ENCODE peak calls at places on chromosomes 16 and 17, in four cellular contexts. One of them, this sample, is unnamed. For H3K4me1, the result is how much of the 10 kb centered on the place peaks cover.

GRCh38 chr16:57764341-57765159 is 29.0 kb downstream of the KATNB1 start:
- DNase-seq in stomach: no peak
- DNase-seq in mucosa of descending colon: no peak
- DNase-seq in thoracic aorta: no peak
- DNase-seq in this sample: peak

GRCh38 chr17:42518755-42519545 is 17.1 kb upstream of the NAGLU start:
- DNase-seq in thoracic aorta: no peak
- DNase-seq in mucosa of descending colon: peak
- DNase-seq in stomach: peak
- DNase-seq in this sample: no peak

GRCh38 chr17:43169561-43170139 is 1.4 kb upstream of the NBR1 start:
- DNase-seq in mucosa of descending colon: no peak
- DNase-seq in stomach: peak
- DNase-seq in thoracic aorta: no peak
- DNase-seq in this sample: peak

GRCh38 chr17:21263351-21263750 is 10.1 kb upstream of the NATD1 start:
- DNase-seq in stomach: no peak
- DNase-seq in mucosa of descending colon: no peak
- DNase-seq in thoracic aorta: no peak
- DNase-seq in this sample: no peak

GRCh38 chr17:61399131-61400057 is at the start of gene TBX2:
- DNase-seq in thoracic aorta: peak
- DNase-seq in mucosa of descending colon: peak
- DNase-seq in stomach: peak
- DNase-seq in this sample: peak

GRCh38 chr16:14109782-14110727 is 38.9 kb downstream of the MRTFB start:
- DNase-seq in mucosa of descending colon: no peak
- DNase-seq in thoracic aorta: no peak
- DNase-seq in stomach: no peak
- DNase-seq in this sample: no peak

GRCh38 chr17:57666198-57666870 is 78.8 kb downstream of the CCDC182 start:
- DNase-seq in mucosa of descending colon: no peak
- DNase-seq in stomach: no peak
- DNase-seq in thoracic aorta: no peak
- DNase-seq in this sample: no peak

GRCh38 chr16:47774661-47775060 is 313.5 kb downstream of the PHKB start:
- DNase-seq in stomach: peak
- DNase-seq in mucosa of descending colon: peak
- DNase-seq in thoracic aorta: no peak
- DNase-seq in this sample: no peak

GRCh38 chr17:83109793-83110645 is 30.6 kb downstream of the METRNL start:
- DNase-seq in stomach: peak
- DNase-seq in thoracic aorta: peak
- DNase-seq in mucosa of descending colon: peak
- DNase-seq in this sample: peak

GRCh38 chr16:83393196-83393981 is 414.4 kb upstream of the HSBP1 start:
- DNase-seq in thoracic aorta: peak
- DNase-seq in stomach: no peak
- DNase-seq in mucosa of descending colon: no peak
- DNase-seq in this sample: no peak

GRCh38 chr16:867421-868385 is 67.2 kb upstream of the GNG13 start:
- DNase-seq in thoracic aorta: no peak
- DNase-seq in mucosa of descending colon: no peak
- DNase-seq in stomach: no peak
- DNase-seq in this sample: peak

GRCh38 chr16:57635266-57636097 is 7.1 kb downstream of the ADGRG1 start:
- DNase-seq in stomach: peak
- DNase-seq in thoracic aorta: no peak
- DNase-seq in mucosa of descending colon: peak
- DNase-seq in this sample: no peak

GRCh38 chr17:64008830-64009229 is 10.7 kb downstream of the PRR29 start:
- DNase-seq in thoracic aorta: no peak
- DNase-seq in mucosa of descending colon: no peak
- DNase-seq in stomach: no peak
- DNase-seq in this sample: no peak

GRCh38 chr17:50182783-50183438 is 17.1 kb downstream of the SGCA start:
- DNase-seq in stomach: no peak
- DNase-seq in mucosa of descending colon: no peak
- DNase-seq in thoracic aorta: no peak
- DNase-seq in this sample: no peak

GRCh38 chr17:50185724-50186545 is 15.5 kb downstream of the COL1A1 start:
- DNase-seq in thoracic aorta: no peak
- DNase-seq in stomach: no peak
- DNase-seq in mucosa of descending colon: no peak
- DNase-seq in this sample: no peak

GRCh38 chr17:50183439-50184001 is 17.7 kb downstream of the SGCA start:
- DNase-seq in stomach: no peak
- DNase-seq in thoracic aorta: no peak
- DNase-seq in mucosa of descending colon: no peak
- DNase-seq in this sample: no peak

GRCh38 chr17:50184611-50185398 is 16.6 kb downstream of the COL1A1 start:
- DNase-seq in mucosa of descending colon: no peak
- DNase-seq in thoracic aorta: peak
- DNase-seq in stomach: no peak
- DNase-seq in this sample: peak

GRCh38 chr17:50184057-50184456 is 17.4 kb downstream of the COL1A1 start:
- DNase-seq in stomach: no peak
- DNase-seq in thoracic aorta: no peak
- DNase-seq in mucosa of descending colon: no peak
- DNase-seq in this sample: no peak
- TF ChIP-seq CTCF in stomach: no peak
- TF ChIP-seq CTCF in thoracic aorta: peak
- TF ChIP-seq CTCF in mucosa of descending colon: no peak
- TF ChIP-seq CTCF in this sample: no peak

GRCh38 chr17:4032738-4033137 is 68.5 kb upstream of the ATP2A3 start:
- DNase-seq in stomach: no peak
- DNase-seq in thoracic aorta: no peak
- DNase-seq in mucosa of descending colon: no peak
- DNase-seq in this sample: no peak

GRCh38 chr17:4033751-4034251 is 69.6 kb upstream of the ATP2A3 start:
- DNase-seq in stomach: no peak
- DNase-seq in mucosa of descending colon: no peak
- DNase-seq in thoracic aorta: no peak
- DNase-seq in this sample: no peak

GRCh38 chr17:4032245-4032644 is 68.0 kb upstream of the ATP2A3 start:
- DNase-seq in stomach: no peak
- DNase-seq in thoracic aorta: no peak
- DNase-seq in mucosa of descending colon: no peak
- DNase-seq in this sample: no peak

GRCh38 chr17:4038076-4038475 is 73.8 kb upstream of the ATP2A3 start:
- DNase-seq in mucosa of descending colon: no peak
- DNase-seq in stomach: no peak
- DNase-seq in thoracic aorta: no peak
- DNase-seq in this sample: no peak

DNA sequence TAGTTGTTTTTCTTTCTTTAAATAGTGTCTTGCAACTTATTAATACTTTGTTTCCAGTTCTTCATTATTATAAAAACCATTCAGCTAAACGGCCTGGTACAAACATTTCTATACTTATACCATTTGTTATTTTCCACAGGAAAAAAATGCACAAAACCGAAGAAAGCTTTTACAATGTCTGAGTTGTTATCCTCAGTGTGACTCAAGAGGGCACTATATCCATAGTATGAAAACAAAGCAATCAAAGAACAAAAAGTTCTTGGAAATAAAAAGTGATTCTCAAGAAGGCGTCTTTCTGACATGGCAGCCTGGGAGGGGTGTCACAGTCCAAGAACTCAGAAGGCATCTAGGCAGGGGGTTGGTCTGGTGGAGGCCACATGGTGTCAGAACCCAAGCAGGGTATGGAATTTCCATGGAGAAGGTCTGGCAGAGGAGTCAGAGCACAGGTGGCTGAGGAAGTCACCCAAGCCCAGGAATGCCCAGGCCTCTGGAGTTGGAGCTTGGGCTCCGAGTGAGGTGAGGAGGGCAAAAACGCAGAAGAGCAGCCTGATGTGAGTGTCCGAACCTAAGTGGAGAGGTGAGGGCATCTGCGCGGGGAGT is 70.9 kb upstream of the ATP2A3 start:
- DNase-seq in thoracic aorta: no peak
- DNase-seq in mucosa of descending colon: no peak
- DNase-seq in stomach: no peak
- DNase-seq in this sample: no peak
- H3K4me1 ChIP-seq in thoracic aorta: under half
- H3K4me1 ChIP-seq in mucosa of descending colon: under half
- H3K4me1 ChIP-seq in stomach: under half
- H3K4me1 ChIP-seq in this sample: under half

GRCh38 chr17:44266402-44267164 is 1.4 kb downstream of the SLC4A1 start:
- DNase-seq in mucosa of descending colon: no peak
- DNase-seq in stomach: no peak
- DNase-seq in thoracic aorta: no peak
- DNase-seq in this sample: no peak
- TF ChIP-seq CTCF in mucosa of descending colon: no peak
- TF ChIP-seq CTCF in stomach: no peak
- TF ChIP-seq CTCF in thoracic aorta: no peak
- TF ChIP-seq CTCF in this sample: no peak

GRCh38 chr17:50141750-50142119 is 8.7 kb downstream of the PPP1R9B start:
- DNase-seq in stomach: no peak
- DNase-seq in mucosa of descending colon: no peak
- DNase-seq in thoracic aorta: no peak
- DNase-seq in this sample: no peak
- H3K4me1 ChIP-seq in stomach: under half
- H3K4me1 ChIP-seq in mucosa of descending colon: under half
- H3K4me1 ChIP-seq in thoracic aorta: under half
- H3K4me1 ChIP-seq in this sample: half or more

GRCh38 chr16:1932050-1933028 is 10.7 kb downstream of the MSRB1 start:
- DNase-seq in thoracic aorta: no peak
- DNase-seq in stomach: peak
- DNase-seq in mucosa of descending colon: peak
- DNase-seq in this sample: no peak
- TF ChIP-seq CTCF in thoracic aorta: no peak
- TF ChIP-seq CTCF in stomach: peak
- TF ChIP-seq CTCF in mucosa of descending colon: no peak
- TF ChIP-seq CTCF in this sample: no peak

DNA sequence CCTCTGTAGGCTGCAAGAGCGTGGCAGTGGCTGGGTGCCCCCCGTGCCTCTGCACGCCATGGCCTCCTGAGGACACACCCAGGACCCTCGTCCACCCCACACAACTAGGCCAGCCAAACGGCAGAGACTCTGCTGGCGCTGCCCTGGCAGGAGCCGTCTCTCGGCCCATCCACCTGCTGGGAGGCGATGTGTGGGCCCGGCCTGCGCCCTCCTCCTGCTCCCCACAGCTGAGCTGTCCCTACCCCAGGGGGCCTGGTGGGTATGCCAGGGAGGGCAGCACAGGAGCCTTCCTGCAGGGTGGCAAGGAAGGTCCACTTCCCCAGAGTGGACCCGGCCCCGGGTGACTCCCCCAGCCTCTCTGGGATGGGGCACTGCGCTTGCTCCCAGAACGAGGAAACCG is 7.0 kb downstream of the RNF166 start:
- DNase-seq in mucosa of descending colon: no peak
- DNase-seq in stomach: no peak
- DNase-seq in thoracic aorta: no peak
- DNase-seq in this sample: no peak
- H3K4me1 ChIP-seq in mucosa of descending colon: under half
- H3K4me1 ChIP-seq in stomach: under half
- H3K4me1 ChIP-seq in thoracic aorta: under half
- H3K4me1 ChIP-seq in this sample: half or more

DNA sequence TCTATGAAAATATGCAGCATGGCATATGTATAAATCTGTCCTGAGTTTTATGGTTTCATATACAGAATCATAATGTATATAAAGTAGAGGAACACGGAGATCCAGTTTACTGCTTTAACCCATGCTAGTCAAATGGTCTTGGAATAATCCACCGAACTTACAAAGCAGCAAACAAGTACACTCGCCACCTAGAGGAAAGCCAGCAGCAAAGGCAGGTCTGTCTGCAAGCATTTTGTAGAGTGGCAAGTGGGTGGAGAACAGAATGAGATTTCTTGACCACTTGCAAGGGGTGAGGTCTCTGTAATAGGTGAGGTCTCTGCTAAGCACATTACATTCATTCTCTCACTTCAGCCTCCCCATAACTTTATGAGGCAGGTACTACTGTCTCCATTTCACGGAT is 308.3 kb downstream of the CA10 start:
- DNase-seq in stomach: no peak
- DNase-seq in mucosa of descending colon: no peak
- DNase-seq in thoracic aorta: no peak
- DNase-seq in this sample: no peak
- TF ChIP-seq CTCF in stomach: no peak
- TF ChIP-seq CTCF in mucosa of descending colon: no peak
- TF ChIP-seq CTCF in thoracic aorta: no peak
- TF ChIP-seq CTCF in this sample: no peak

DNA sequence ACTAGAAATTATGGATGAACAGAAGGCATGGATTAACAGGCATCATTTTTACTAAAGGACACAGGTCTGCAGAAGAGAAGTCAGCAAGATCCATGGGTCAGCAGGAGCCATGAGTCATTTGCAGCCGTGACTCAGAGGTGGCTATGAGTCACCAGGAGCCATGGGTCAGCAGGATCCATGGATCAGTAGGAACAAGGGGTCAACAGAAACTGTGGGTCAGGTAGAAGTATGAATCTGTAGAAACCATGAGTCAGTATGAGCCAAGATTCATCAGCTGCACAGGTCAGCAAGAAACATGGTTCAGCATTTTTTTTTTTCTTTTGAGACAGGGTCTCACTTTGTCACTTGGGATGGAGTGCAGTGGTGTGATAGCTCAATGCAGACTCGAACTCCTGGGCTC is 58.2 kb upstream of the HS3ST4 start:
- DNase-seq in thoracic aorta: no peak
- DNase-seq in stomach: no peak
- DNase-seq in mucosa of descending colon: no peak
- DNase-seq in this sample: no peak
- H3K4me1 ChIP-seq in thoracic aorta: under half
- H3K4me1 ChIP-seq in stomach: under half
- H3K4me1 ChIP-seq in mucosa of descending colon: under half
- H3K4me1 ChIP-seq in this sample: under half